ENCODE peak calls at places on chromosomes 5 and 9, in eight cellular contexts. B is kidney epithelial cell; C is DMS79 treated with DMSO at 0.1 percent for 48 hours; Y is LoVo; I is B cell; F is keratinocyte; K is GM19239; A is stimulated activated CD8-positive, alpha-beta memory T cell treated with anti-CD3 and anti-CD28 coated beads, Interleukin-15, amount 100 ng/mL, for 24 hours. Q is an unnamed sample.
A peak's percentile ranks its signal among the peaks of the same experiment; 100 is the strongest.

GRCh38 chr5:55691265-55692105 is 20.6 kb downstream of the SLC38A9 start:
- DNase-seq in C (peak; percentile 2), F (no peak), A (no peak), K (peak; percentile 22), Y (peak; percentile 68), B (no peak), I (peak; percentile 51), Q (peak; percentile 84)

GRCh38 chr9:37936965-37937364 is 33.0 kb upstream of the SLC25A51 start:
- DNase-seq in Y (no peak), F (peak; percentile 79), A (no peak), I (no peak), B (no peak), K (no peak), C (no peak), Q (no peak)

GRCh38 chr5:29720954-29721353 is 1472.5 kb upstream of the CDH6 start:
- DNase-seq in I (no peak), C (no peak), K (no peak), B (no peak), F (no peak), Y (no peak), A (no peak), Q (no peak)

GRCh38 chr9:130554606-130555005 is 24.8 kb upstream of the FUBP3 start:
- DNase-seq in I (no peak), A (no peak), K (no peak), F (no peak), Y (no peak), B (no peak), C (no peak), Q (no peak)

GRCh38 chr9:137457406-137458193 is 1.5 kb downstream of the NSMF start:
- DNase-seq in I (no peak), K (no peak), F (no peak), B (no peak), A (no peak), Y (no peak), C (no peak), Q (no peak)

GRCh38 chr5:61777292-61777691 is 445.2 kb downstream of the ZSWIM6 start:
- DNase-seq in K (no peak), C (no peak), A (no peak), I (no peak), B (no peak), F (no peak), Y (no peak), Q (no peak)

GRCh38 chr5:180723936-180724335 is 15.9 kb downstream of the OR2Y1 start:
- DNase-seq in C (no peak), B (no peak), A (no peak), K (no peak), F (no peak), Y (no peak), I (no peak), Q (no peak)

GRCh38 chr9:84697494-84698114 is 28.1 kb downstream of the NTRK2 start:
- DNase-seq in F (peak; percentile 17), K (peak; percentile 25), B (no peak), A (peak; percentile 6), C (no peak), I (no peak), Y (peak; percentile 59), Q (peak; percentile 71)

GRCh38 chr5:28927559-28928326 is 1889.4 kb upstream of the CDH9 start:
- DNase-seq in C (no peak), F (no peak), B (no peak), I (no peak), A (no peak), K (no peak), Y (no peak), Q (no peak)

Q was measured in Karpas-422.